ENCODE peak calls at places on chromosomes 16 and 17, in seven cellular contexts. T, C, Y, K, E, X and D are unnamed samples. For H3K27me3 and H3K4me1, the result is how much of the 10 kb centered on the place peaks cover.

GRCh38 chr17:17739388-17740066 is 58.3 kb downstream of the RAI1 start:
- DNase-seq in T (no peak), C (no peak), Y (peak), K (peak), E (no peak), X (peak), D (no peak)

GRCh38 chr16:10090816-10091215 is 91.4 kb downstream of the GRIN2A start:
- DNase-seq in T (no peak), C (no peak), Y (no peak), K (no peak), E (no peak), X (no peak), D (no peak)

GRCh38 chr17:70808596-70808995 is 639.3 kb downstream of the KCNJ2 start:
- DNase-seq in T (no peak), C (no peak), Y (no peak), K (no peak), E (no peak), X (no peak), D (no peak)

GRCh38 chr17:5325851-5326250 is 43.8 kb downstream of the RABEP1 start:
- DNase-seq in T (no peak), C (no peak), Y (no peak), K (no peak), E (no peak), X (no peak), D (no peak)

GRCh38 chr17:43584666-43585102 is 38.5 kb upstream of the ETV4 start:
- DNase-seq in T (no peak), C (no peak), Y (no peak), K (peak), E (no peak), X (no peak), D (no peak)

GRCh38 chr17:42378597-42379594 is 9.3 kb downstream of the STAT3 start:
- DNase-seq in T (no peak), C (no peak), Y (peak), K (peak), E (no peak), X (no peak), D (no peak)

GRCh38 chr16:58196898-58197313 is 1.0 kb downstream of the CSNK2A2 start:
- DNase-seq in T (no peak), C (no peak), Y (peak), K (peak), E (no peak), X (no peak), D (no peak)

GRCh38 chr17:58402679-58403078 is 14.7 kb downstream of the RNF43 start:
- DNase-seq in T (no peak), C (no peak), Y (no peak), K (no peak), E (no peak), X (peak), D (no peak)

GRCh38 chr17:42133461-42134041 is 10.9 kb downstream of the HSPB9 start:
- DNase-seq in T (no peak), C (no peak), Y (no peak), K (no peak), E (peak), X (no peak), D (peak)

GRCh38 chr16:88535181-88535856 is 34.9 kb upstream of the ZC3H18 start:
- DNase-seq in T (no peak), C (peak), Y (no peak), K (no peak), E (no peak), X (no peak), D (no peak)

GRCh38 chr16:12320298-12320706 is 343.8 kb downstream of the SNX29 start:
- DNase-seq in T (no peak), C (no peak), Y (peak), K (peak), E (no peak), X (no peak), D (no peak)

GRCh38 chr17:82097187-82097918 is 683 bp downstream of the FASN start:
- DNase-seq in T (no peak), C (no peak), Y (peak), K (peak), E (peak), X (peak), D (peak)

GRCh38 chr16:53091508-53092211 is 36.9 kb downstream of the CHD9 start:
- DNase-seq in T (no peak), C (no peak), Y (peak), K (peak), E (peak), X (no peak), D (no peak)

GRCh38 chr17:77098884-77099545 is 41.8 kb upstream of the SEC14L1 start:
- DNase-seq in T (no peak), C (peak), Y (peak), K (peak), E (peak), X (no peak), D (no peak)

GRCh38 chr16:19411298-19411697 is 6.4 kb upstream of the TMC5 start:
- DNase-seq in T (no peak), C (no peak), Y (no peak), K (no peak), E (no peak), X (no peak), D (no peak)

GRCh38 chr17:4679652-4680051 is 24.3 kb downstream of the PELP1 start:
- DNase-seq in T (no peak), C (no peak), Y (peak), K (peak), E (no peak), X (peak), D (no peak)

GRCh38 chr17:61314368-61315078 is 85.1 kb upstream of the TBX2 start:
- DNase-seq in T (no peak), C (no peak), Y (no peak), K (peak), E (peak), X (no peak), D (no peak)

GRCh38 chr16:70561623-70562022 is 38.0 kb downstream of the SF3B3 start:
- DNase-seq in T (no peak), C (no peak), Y (no peak), K (no peak), E (no peak), X (peak), D (no peak)

GRCh38 chr16:31451201-31451600 is 8.1 kb upstream of the ARMC5 start:
- DNase-seq in T (no peak), C (no peak), Y (no peak), K (no peak), E (no peak), X (no peak), D (no peak)

GRCh38 chr17:63998050-63998720 is at the start of gene PRR29:
- DNase-seq in T (peak), C (peak), Y (peak), K (peak), E (peak), X (peak), D (peak)

GRCh38 chr17:56681561-56682266 is 88.2 kb downstream of the NOG start:
- DNase-seq in T (no peak), C (no peak), Y (peak), K (peak), E (no peak), X (peak), D (peak)

GRCh38 chr17:40313660-40314556 is 4.9 kb downstream of the RARA start:
- DNase-seq in T (no peak), C (no peak), Y (no peak), K (no peak), E (no peak), X (no peak), D (no peak)

DNA sequence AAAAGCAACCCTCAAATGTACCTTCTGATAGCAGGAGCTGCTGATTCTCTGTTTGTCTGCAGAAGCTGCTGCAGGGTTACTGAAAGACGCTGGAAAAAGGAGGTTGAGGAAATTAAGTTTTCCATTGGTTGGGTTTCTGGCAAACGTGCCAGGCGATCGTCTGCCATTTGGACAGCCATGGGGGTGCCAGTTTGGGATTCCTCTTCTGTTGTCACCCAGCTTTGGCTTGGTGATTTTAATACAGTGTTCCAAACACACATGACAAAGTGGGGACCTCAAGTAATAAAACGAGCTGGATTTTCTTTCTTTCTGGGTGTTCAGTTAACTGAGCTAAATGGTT is 185.5 kb upstream of the ZFHX3 start:
- DNase-seq in T (no peak), C (no peak), Y (no peak), K (no peak), E (no peak), X (no peak), D (no peak)
- H3K27me3 ChIP-seq in T (under half), C (under half), Y (under half), K (under half), E (under half), X (half or more), D (under half)

DNA sequence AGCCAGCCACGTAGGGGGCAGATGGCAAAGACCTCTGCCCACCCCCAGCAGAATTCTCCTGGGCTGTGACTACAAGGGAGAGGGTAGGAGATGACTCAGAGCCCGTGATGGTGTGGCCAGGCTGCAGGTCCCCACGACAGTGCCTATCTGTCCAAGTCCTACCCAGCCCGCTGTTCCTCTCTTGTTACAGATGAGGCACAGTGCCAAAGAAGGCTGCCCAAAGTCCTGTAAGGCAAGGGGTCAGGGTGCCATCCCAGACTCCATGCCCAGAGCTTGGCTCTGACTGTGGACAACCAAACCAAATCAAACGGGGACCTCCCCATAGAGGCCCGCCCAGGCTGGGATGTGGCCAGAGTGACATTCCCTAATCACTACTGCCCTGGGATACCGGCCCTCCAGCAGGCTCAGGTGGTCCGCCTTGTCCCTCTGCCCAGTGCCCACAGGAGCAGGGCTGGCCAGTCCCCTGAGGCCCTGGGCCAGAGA is 12.6 kb upstream of the BCAR1 start:
- DNase-seq in T (no peak), C (no peak), Y (peak), K (no peak), E (no peak), X (peak), D (no peak)
- H3K4me1 ChIP-seq in T (under half), C (under half), Y (half or more), K (under half), E (half or more), X (under half), D (under half)

GRCh38 chr17:1229354-1229890 is 40.8 kb upstream of the BHLHA9 start:
- DNase-seq in T (peak), C (peak), Y (peak), K (no peak), E (peak), X (peak), D (no peak)

GRCh38 chr17:1227917-1228751 is 42.1 kb upstream of the BHLHA9 start:
- DNase-seq in T (peak), C (peak), Y (no peak), K (no peak), E (peak), X (no peak), D (no peak)

GRCh38 chr17:1227365-1227764 is 42.9 kb upstream of the BHLHA9 start:
- DNase-seq in T (no peak), C (no peak), Y (no peak), K (no peak), E (no peak), X (no peak), D (no peak)

GRCh38 chr17:1229891-1230571 is 40.2 kb upstream of the BHLHA9 start:
- DNase-seq in T (no peak), C (no peak), Y (no peak), K (no peak), E (no peak), X (no peak), D (no peak)

DNA sequence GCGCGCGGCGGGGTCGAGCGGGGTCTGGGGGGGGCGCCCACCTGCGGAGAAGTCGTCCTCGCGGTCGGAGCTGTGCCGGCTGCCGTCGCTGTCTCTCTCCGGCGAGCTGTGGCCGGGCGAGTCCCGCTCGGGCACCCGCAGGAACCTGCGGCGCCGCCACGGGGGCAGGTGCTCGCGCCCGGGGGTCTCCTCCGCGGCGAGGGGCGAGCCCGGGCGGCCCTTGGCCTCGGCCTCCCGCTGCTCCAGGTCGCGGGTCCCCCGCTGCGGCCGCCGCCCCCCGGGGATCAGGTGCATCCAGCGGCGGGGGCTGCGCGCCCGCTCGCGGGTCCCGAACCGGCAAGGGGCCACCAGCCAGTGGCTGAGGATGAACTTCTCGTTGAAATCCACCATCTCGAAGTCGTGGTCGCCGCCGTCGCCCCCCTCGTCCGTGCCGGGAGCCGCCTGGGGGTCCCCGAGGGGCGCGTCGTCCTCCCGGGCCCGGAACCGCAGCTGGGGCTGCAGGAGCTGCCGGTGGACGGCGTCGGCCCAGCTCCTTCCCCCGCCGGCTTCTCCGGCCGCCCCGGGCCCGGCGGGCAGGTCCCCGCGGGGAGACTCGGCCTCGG is 41.4 kb upstream of the BHLHA9 start:
- DNase-seq in T (no peak), C (no peak), Y (no peak), K (no peak), E (no peak), X (no peak), D (no peak)
- H3K27me3 ChIP-seq in T (under half), C (under half), Y (under half), K (half or more), E (under half), X (under half), D (half or more)

GRCh38 chr16:2467301-2468141 is 3.6 kb upstream of the NTN3 start:
- DNase-seq in T (no peak), C (peak), Y (peak), K (peak), E (peak), X (peak), D (no peak)

GRCh38 chr16:2468725-2469398 is 2.2 kb upstream of the NTN3 start:
- DNase-seq in T (no peak), C (peak), Y (peak), K (no peak), E (no peak), X (peak), D (no peak)

GRCh38 chr16:2465653-2466415 is 5.3 kb upstream of the NTN3 start:
- DNase-seq in T (no peak), C (peak), Y (no peak), K (no peak), E (no peak), X (no peak), D (no peak)

GRCh38 chr16:2468142-2468724 is 2.9 kb upstream of the NTN3 start:
- DNase-seq in T (no peak), C (peak), Y (peak), K (peak), E (no peak), X (peak), D (no peak)

GRCh38 chr16:2466667-2467300 is 4.3 kb upstream of the NTN3 start:
- DNase-seq in T (no peak), C (no peak), Y (no peak), K (no peak), E (no peak), X (no peak), D (no peak)
- H3K4me1 ChIP-seq in T (under half), C (under half), Y (under half), K (under half), E (under half), X (under half), D (under half)

DNA sequence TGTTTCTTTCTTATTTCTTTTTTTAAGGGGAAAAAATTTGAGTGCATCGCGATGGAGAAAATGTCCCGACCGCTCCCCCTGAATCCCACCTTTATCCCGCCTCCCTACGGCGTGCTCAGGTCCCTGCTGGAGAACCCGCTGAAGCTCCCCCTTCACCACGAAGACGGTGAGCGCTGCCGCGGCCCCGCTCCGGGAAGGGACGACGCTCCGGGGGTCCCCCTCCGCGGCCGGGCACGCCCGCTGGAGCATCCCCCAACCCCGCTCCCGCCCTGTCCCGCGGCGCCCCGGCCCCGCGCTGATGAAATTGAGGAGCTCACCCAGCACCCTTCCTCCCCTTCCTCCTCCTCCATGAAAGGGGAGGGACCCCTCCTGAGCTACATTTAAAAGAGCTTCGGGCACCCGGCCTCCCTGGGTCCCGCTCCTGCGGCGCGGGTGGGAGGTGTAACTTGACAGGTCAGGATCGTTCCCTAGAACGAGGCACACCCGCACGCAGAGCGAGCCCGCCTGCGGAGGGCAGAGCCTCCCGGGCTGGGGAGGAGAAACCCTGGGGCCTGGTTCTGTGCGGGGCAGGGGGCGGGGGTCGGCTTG is 768 bp downstream of the HLF start:
- DNase-seq in T (peak), C (peak), Y (no peak), K (no peak), E (no peak), X (no peak), D (no peak)
- H3K27me3 ChIP-seq in T (under half), C (under half), Y (half or more), K (half or more), E (under half), X (under half), D (under half)

DNA sequence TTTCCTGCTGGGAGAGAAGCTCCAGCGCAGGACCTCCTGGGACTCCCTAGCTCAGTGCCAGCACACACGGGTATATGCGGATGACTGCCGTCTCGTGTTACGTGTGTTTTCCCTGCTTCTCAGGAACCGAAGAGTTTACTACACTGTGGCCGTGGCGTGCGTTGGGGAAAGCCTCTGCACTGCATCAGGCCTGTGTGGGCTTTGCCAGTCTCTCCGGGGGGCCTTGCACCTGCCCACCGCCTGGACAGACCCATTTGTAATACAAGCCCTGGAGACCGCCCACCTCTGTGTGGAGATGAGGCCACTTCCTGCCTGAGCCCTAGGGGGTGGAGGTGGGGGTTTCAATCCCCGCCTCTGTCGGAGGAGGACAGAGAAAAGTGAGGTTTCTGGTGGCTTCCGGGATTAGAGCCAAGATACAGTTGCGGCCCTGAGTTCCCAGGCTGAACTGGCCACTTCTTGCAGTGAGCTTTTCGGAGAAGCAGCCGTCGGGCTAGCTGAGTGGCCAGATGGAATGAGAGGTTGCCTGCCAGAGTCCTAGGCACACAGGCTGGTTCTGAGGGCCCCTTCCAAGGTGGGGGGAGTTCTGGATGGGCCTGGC is 43.4 kb upstream of the GSE1 start:
- DNase-seq in T (no peak), C (peak), Y (peak), K (peak), E (peak), X (peak), D (peak)
- H3K4me1 ChIP-seq in T (under half), C (under half), Y (half or more), K (under half), E (half or more), X (under half), D (under half)

GRCh38 chr17:38583176-38583575 is 22.6 kb downstream of the SRCIN1 start:
- DNase-seq in T (no peak), C (no peak), Y (no peak), K (no peak), E (no peak), X (no peak), D (no peak)
- H3K27me3 ChIP-seq in T (half or more), C (under half), Y (half or more), K (half or more), E (under half), X (under half), D (half or more)